ENCODE peak calls at places on chromosomes 2 and 18, in four cellular contexts. U is ovary, I is transverse colon, T is IMR-90. J is an unnamed sample. For H3K27me3, the result is how much of the 10 kb centered on the place peaks cover.

GRCh38 chr2:153487482-153487881 is 8.9 kb upstream of the RPRM start:
- DNase-seq in I (no peak), T (no peak), U (no peak), J (no peak)

GRCh38 chr2:28544915-28545589 is 49.2 kb downstream of the PLB1 start:
- DNase-seq in U (no peak), I (peak), T (peak), J (no peak)

GRCh38 chr2:72183466-72183865 is 35.8 kb upstream of the CYP26B1 start:
- DNase-seq in I (no peak), T (no peak), U (no peak), J (no peak)

GRCh38 chr2:68284896-68285295 is 32.6 kb upstream of the PPP3R1 start:
- DNase-seq in T (peak), U (peak), I (no peak), J (no peak)

GRCh38 chr18:79717555-79718074 is 38.0 kb downstream of the CTDP1 start:
- DNase-seq in U (no peak), I (no peak), T (no peak), J (no peak)

GRCh38 chr2:168058675-168059074 is 188.7 kb downstream of the STK39 start:
- DNase-seq in I (no peak), U (no peak), T (no peak), J (no peak)

GRCh38 chr2:11155326-11156059 is at the start of gene SLC66A3:
- DNase-seq in T (peak), U (no peak), I (no peak), J (no peak)

GRCh38 chr2:172949522-172949921 is 126.1 kb upstream of the MAP3K20 start:
- DNase-seq in T (no peak), U (no peak), I (no peak), J (no peak)

GRCh38 chr2:10534514-10535250 is 86.6 kb upstream of the ODC1 start:
- DNase-seq in I (no peak), U (no peak), T (peak), J (no peak)

GRCh38 chr18:57846258-57846657 is 43.1 kb upstream of the ATP8B1 start:
- DNase-seq in I (no peak), U (no peak), T (peak), J (no peak)

GRCh38 chr2:69911985-69912563 is 2.8 kb upstream of the MXD1 start:
- DNase-seq in U (no peak), T (peak), I (no peak), J (no peak)

GRCh38 chr2:111155610-111156009 is 34.9 kb downstream of the BCL2L11 start:
- DNase-seq in U (no peak), I (no peak), T (peak), J (no peak)

GRCh38 chr18:48641981-48642380 is 103.2 kb downstream of the CTIF start:
- DNase-seq in I (no peak), T (peak), U (no peak), J (no peak)

GRCh38 chr2:107936427-107937359 is 49.6 kb upstream of the SLC5A7 start:
- DNase-seq in U (no peak), T (no peak), I (no peak), J (no peak)

GRCh38 chr2:159290289-159290907 is 3.9 kb upstream of the WDSUB1 start:
- DNase-seq in I (no peak), U (no peak), T (peak), J (no peak)

GRCh38 chr2:178484245-178485041 is 4.2 kb downstream of the PLEKHA3 start:
- DNase-seq in T (peak), I (no peak), U (no peak), J (no peak)

GRCh38 chr2:124283090-124283489 is 258.0 kb downstream of the CNTNAP5 start:
- DNase-seq in U (no peak), I (no peak), T (no peak), J (no peak)

GRCh38 chr2:27123302-27124150 is at the start of gene ABHD1:
- DNase-seq in I (peak), T (no peak), U (peak), J (peak)

GRCh38 chr2:108945969-108946368 is 43.1 kb downstream of the EDAR start:
- DNase-seq in T (no peak), I (no peak), U (no peak), J (no peak)

GRCh38 chr2:150212722-150213171 is 274.7 kb downstream of the RND3 start:
- DNase-seq in U (no peak), T (peak), I (no peak), J (no peak)

GRCh38 chr2:118089015-118089800 is 937 bp downstream of the INSIG2 start:
- DNase-seq in I (peak), U (peak), T (peak), J (no peak)

GRCh38 chr2:233418052-233418760 is 63.9 kb downstream of the DGKD start:
- DNase-seq in U (no peak), T (no peak), I (no peak), J (no peak)

GRCh38 chr18:61596296-61596695 is 263.1 kb downstream of the CDH20 start:
- DNase-seq in T (peak), I (no peak), U (no peak), J (no peak)

GRCh38 chr2:74834806-74835755 is 1.2 kb downstream of the HK2 start:
- DNase-seq in T (peak), I (peak), U (peak), J (no peak)

GRCh38 chr18:3120356-3120755 is 99.4 kb downstream of the MYOM1 start:
- DNase-seq in I (no peak), U (no peak), T (no peak), J (no peak)

GRCh38 chr2:24617431-24617830 is 126.4 kb downstream of the NCOA1 start:
- DNase-seq in I (no peak), T (no peak), U (no peak), J (no peak)

GRCh38 chr2:75596784-75597183 is 36.0 kb upstream of the EVA1A start:
- DNase-seq in I (no peak), U (no peak), T (peak), J (no peak)

GRCh38 chr2:31397099-31397498 is 17.4 kb downstream of the XDH start:
- DNase-seq in I (no peak), T (no peak), U (no peak), J (no peak)

GRCh38 chr2:10614940-10615339 is 74.8 kb downstream of the NOL10 start:
- DNase-seq in U (no peak), T (peak), I (peak), J (no peak)

GRCh38 chr2:190320696-190321095 is 1.1 kb upstream of the HIBCH start:
- DNase-seq in U (no peak), T (no peak), I (no peak), J (no peak)

GRCh38 chr2:3536682-3537632 is 17.6 kb upstream of the ADI1 start:
- DNase-seq in T (peak), I (no peak), U (peak), J (no peak)

GRCh38 chr2:19914266-19914975 is 12.6 kb upstream of the TTC32 start:
- DNase-seq in U (no peak), T (no peak), I (no peak), J (no peak)

GRCh38 chr18:23378470-23378764 is 74.7 kb upstream of the RIOK3 start:
- DNase-seq in T (peak), I (no peak), U (no peak), J (no peak)

GRCh38 chr2:111701266-111701665 is 182.7 kb downstream of the ANAPC1 start:
- DNase-seq in U (no peak), I (no peak), T (no peak), J (no peak)

GRCh38 chr2:127404466-127405251 is 13.6 kb upstream of the PROC start:
- DNase-seq in T (no peak), I (no peak), U (no peak), J (no peak)

DNA sequence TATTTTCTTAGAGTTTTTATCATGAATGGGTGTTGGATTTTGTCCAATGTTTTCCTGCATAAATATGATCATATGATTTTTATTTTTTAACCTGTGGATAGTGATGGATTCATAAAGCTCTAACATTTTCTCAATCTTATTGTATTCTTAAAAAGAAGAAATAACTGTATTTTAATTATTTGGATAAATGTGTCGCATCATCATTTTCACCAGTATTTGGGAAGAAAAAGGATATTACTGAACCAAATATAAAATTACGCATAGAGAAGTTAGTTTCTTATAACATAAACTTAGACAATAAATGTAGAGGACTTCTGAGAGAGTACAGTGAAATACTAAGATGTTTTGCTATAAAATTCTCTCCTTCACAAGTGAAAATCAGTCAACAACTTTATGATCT is 126.0 kb upstream of the CHST9 start:
- DNase-seq in U (no peak), T (no peak), I (no peak), J (no peak)
- H3K27me3 ChIP-seq in U (under half), T (under half), I (under half), J (under half)

DNA sequence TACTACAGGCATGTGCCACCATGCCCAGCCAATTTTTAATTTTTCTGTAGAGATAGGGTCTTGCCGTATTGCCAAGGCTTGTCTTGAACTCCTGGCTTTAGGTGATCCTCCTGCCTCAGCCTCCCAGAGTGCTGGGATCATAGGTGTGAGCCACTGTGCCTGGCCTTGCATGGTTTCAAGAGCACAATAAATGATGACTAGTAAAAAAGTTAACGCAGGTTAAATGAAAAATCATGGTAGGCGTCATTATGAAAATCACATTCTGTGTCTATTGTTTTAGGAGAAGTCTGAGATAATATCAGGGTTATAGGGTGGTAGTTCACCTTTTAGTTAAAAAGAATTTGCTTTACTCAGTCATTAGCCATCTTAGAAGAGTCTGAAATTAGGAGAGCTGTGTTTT is 38.3 kb downstream of the ALMS1 start:
- DNase-seq in T (no peak), I (no peak), U (no peak), J (no peak)
- TF ChIP-seq POLR2A in T (no peak), I (no peak), U (no peak), J (no peak)

GRCh38 chr2:100246163-100247145 is 75.8 kb downstream of the LONRF2 start:
- DNase-seq in U (no peak), I (no peak), T (no peak), J (no peak)
- H3K4me3 ChIP-seq in U (no peak), I (no peak), T (no peak), J (no peak)

GRCh38 chr2:120349125-120349921 is 3.4 kb downstream of the INHBB start:
- DNase-seq in T (no peak), U (no peak), I (no peak), J (no peak)
- H3K27me3 ChIP-seq in T (half or more), U (under half), I (half or more), J (under half)

DNA sequence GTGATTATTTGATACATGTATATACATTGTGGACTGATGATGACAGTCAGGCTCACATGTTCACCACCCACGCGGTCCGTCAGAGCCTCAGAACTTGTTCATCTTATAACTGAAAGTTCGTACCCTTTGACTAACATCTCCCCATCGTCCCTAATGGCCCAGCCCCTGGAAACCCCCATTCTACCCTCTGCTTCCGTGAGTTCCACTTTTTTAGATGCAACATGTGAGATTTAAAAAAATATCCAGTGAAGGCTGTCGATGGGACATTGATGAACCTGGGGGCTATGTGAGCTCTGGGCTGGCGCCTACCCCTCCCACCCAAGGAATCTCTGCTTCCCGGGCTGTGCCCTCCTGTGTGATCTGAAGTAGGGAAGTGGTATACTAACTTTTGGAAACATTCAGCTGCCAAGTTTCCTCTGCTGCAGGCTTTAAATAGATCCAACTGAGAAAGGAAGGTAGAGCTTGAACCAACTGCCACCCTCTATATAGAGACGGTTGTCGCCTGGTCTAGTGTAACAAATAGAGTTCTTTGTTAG is 163.8 kb downstream of the FAM210A start:
- DNase-seq in T (no peak), U (no peak), I (no peak), J (no peak)
- TF ChIP-seq POLR2A in T (no peak), U (no peak), I (no peak), J (no peak)